ENCODE peak calls at places on chromosomes 3 and 15, in five cellular contexts. Z, C, B, V and H are unnamed samples.

GRCh38 chr3:138118863-138119766 is 3.7 kb upstream of the DZIP1L start:
- DNase-seq in Z (peak), C (peak), B (no peak), V (peak), H (peak)

GRCh38 chr3:24388611-24389010 is 106.0 kb downstream of the THRB start:
- DNase-seq in Z (no peak), C (no peak), B (no peak), V (no peak), H (no peak)

GRCh38 chr15:75775296-75776074 is 62.8 kb upstream of the CSPG4 start:
- DNase-seq in Z (no peak), C (no peak), B (no peak), V (no peak), H (no peak)

GRCh38 chr3:186669378-186670084 is 3.7 kb downstream of the HRG start:
- DNase-seq in Z (no peak), C (no peak), B (no peak), V (no peak), H (no peak)

GRCh38 chr3:178833696-178834095 is 237.9 kb downstream of the ZMAT3 start:
- DNase-seq in Z (no peak), C (no peak), B (no peak), V (no peak), H (no peak)

GRCh38 chr3:160340351-160340750 is 58.7 kb downstream of the IFT80 start:
- DNase-seq in Z (no peak), C (no peak), B (no peak), V (no peak), H (no peak)

GRCh38 chr3:98613616-98614015 is 20.2 kb upstream of the CPOX start:
- DNase-seq in Z (no peak), C (no peak), B (no peak), V (no peak), H (no peak)

GRCh38 chr3:171077261-171077660 is 50.7 kb upstream of the SLC2A2 start:
- DNase-seq in Z (no peak), C (no peak), B (no peak), V (no peak), H (no peak)

GRCh38 chr15:51830279-51830806 is 890 bp downstream of the TMOD3 start:
- DNase-seq in Z (no peak), C (no peak), B (no peak), V (peak), H (no peak)

GRCh38 chr3:120350431-120350941 is 1.3 kb upstream of the LRRC58 start:
- DNase-seq in Z (no peak), C (no peak), B (peak), V (peak), H (no peak)

GRCh38 chr15:85284497-85284896 is 95.9 kb upstream of the AKAP13 start:
- DNase-seq in Z (no peak), C (no peak), B (no peak), V (no peak), H (no peak)

GRCh38 chr15:30991301-30992072 is at the start of gene MTMR10:
- DNase-seq in Z (peak), C (peak), B (peak), V (peak), H (peak)

GRCh38 chr15:68389936-68390790 is 41.8 kb downstream of the ITGA11 start:
- DNase-seq in Z (no peak), C (no peak), B (no peak), V (peak), H (no peak)